ENCODE peak calls at places on chromosomes 3 and 15, in ten cellular contexts. R, K, V, H, W, Y, O, L, T and X are unnamed samples. For H3K9me3, the result is how much of the 10 kb centered on the place peaks cover.

GRCh38 chr15:65773386-65774111 is 18.5 kb downstream of the DENND4A start:
- DNase-seq in R (no peak), K (no peak), V (no peak), H (no peak), W (no peak), Y (no peak), O (no peak), L (no peak), T (no peak), X (no peak)

GRCh38 chr3:8966820-8967348 is 3.6 kb upstream of the RAD18 start:
- DNase-seq in R (no peak), K (no peak), V (no peak), H (no peak), W (no peak), Y (no peak), O (no peak), L (no peak), T (no peak), X (no peak)

GRCh38 chr15:67547836-67548531 is 5.5 kb downstream of the MAP2K5 start:
- DNase-seq in R (no peak), K (no peak), V (no peak), H (no peak), W (no peak), Y (no peak), O (no peak), L (no peak), T (peak), X (no peak)

GRCh38 chr15:42123546-42123945 is 29.2 kb upstream of the PLA2G4D start:
- DNase-seq in R (no peak), K (no peak), V (no peak), H (no peak), W (no peak), Y (no peak), O (peak), L (no peak), T (no peak), X (no peak)

GRCh38 chr3:100963041-100963440 is 30.2 kb downstream of the ABI3BP start:
- DNase-seq in R (no peak), K (no peak), V (no peak), H (no peak), W (no peak), Y (no peak), O (no peak), L (no peak), T (no peak), X (no peak)

GRCh38 chr15:100340721-100341661 is 784 bp downstream of the ADAMTS17 start:
- DNase-seq in R (peak), K (no peak), V (peak), H (no peak), W (no peak), Y (no peak), O (no peak), L (no peak), T (no peak), X (no peak)

GRCh38 chr3:170211668-170212067 is 10.6 kb upstream of the PRKCI start:
- DNase-seq in R (no peak), K (no peak), V (no peak), H (no peak), W (no peak), Y (no peak), O (no peak), L (no peak), T (no peak), X (no peak)

GRCh38 chr3:128591728-128592426 is 58.7 kb downstream of the RPN1 start:
- DNase-seq in R (no peak), K (no peak), V (no peak), H (no peak), W (no peak), Y (no peak), O (no peak), L (no peak), T (no peak), X (no peak)

GRCh38 chr15:63039811-63040210 is 2.7 kb upstream of the TPM1 start:
- DNase-seq in R (no peak), K (no peak), V (no peak), H (no peak), W (peak), Y (no peak), O (no peak), L (no peak), T (no peak), X (no peak)

GRCh38 chr15:73927476-73928240 is 1.4 kb downstream of the LOXL1 start:
- DNase-seq in R (peak), K (no peak), V (peak), H (peak), W (peak), Y (peak), O (peak), L (peak), T (peak), X (no peak)

GRCh38 chr3:114307841-114308228 is 14.0 kb downstream of the TIGIT start:
- DNase-seq in R (no peak), K (no peak), V (no peak), H (no peak), W (no peak), Y (no peak), O (no peak), L (no peak), T (no peak), X (no peak)

GRCh38 chr3:136671921-136672320 is 80.3 kb downstream of the STAG1 start:
- DNase-seq in R (no peak), K (no peak), V (no peak), H (no peak), W (no peak), Y (no peak), O (no peak), L (no peak), T (peak), X (no peak)

GRCh38 chr3:42712716-42713372 is 10.2 kb upstream of the HHATL start:
- DNase-seq in R (no peak), K (no peak), V (no peak), H (no peak), W (no peak), Y (no peak), O (no peak), L (no peak), T (no peak), X (no peak)

GRCh38 chr3:14425574-14426304 is 23.3 kb downstream of the SLC6A6 start:
- DNase-seq in R (no peak), K (no peak), V (no peak), H (peak), W (peak), Y (no peak), O (peak), L (peak), T (no peak), X (no peak)

GRCh38 chr3:156477306-156477705 is 77.6 kb downstream of the SSR3 start:
- DNase-seq in R (no peak), K (no peak), V (peak), H (no peak), W (no peak), Y (no peak), O (no peak), L (no peak), T (no peak), X (no peak)

GRCh38 chr15:69958494-69959134 is 139.1 kb downstream of the TLE3 start:
- DNase-seq in R (no peak), K (no peak), V (no peak), H (no peak), W (no peak), Y (no peak), O (no peak), L (no peak), T (no peak), X (no peak)

GRCh38 chr15:69956417-69956816 is 141.3 kb downstream of the TLE3 start:
- DNase-seq in R (no peak), K (no peak), V (no peak), H (no peak), W (no peak), Y (no peak), O (no peak), L (no peak), T (no peak), X (no peak)

GRCh38 chr15:69955240-69955894 is 142.3 kb downstream of the TLE3 start:
- DNase-seq in R (no peak), K (no peak), V (no peak), H (no peak), W (no peak), Y (no peak), O (no peak), L (no peak), T (no peak), X (no peak)

GRCh38 chr15:69954726-69955125 is 143.0 kb downstream of the TLE3 start:
- DNase-seq in R (no peak), K (no peak), V (peak), H (no peak), W (no peak), Y (no peak), O (no peak), L (no peak), T (no peak), X (no peak)

DNA sequence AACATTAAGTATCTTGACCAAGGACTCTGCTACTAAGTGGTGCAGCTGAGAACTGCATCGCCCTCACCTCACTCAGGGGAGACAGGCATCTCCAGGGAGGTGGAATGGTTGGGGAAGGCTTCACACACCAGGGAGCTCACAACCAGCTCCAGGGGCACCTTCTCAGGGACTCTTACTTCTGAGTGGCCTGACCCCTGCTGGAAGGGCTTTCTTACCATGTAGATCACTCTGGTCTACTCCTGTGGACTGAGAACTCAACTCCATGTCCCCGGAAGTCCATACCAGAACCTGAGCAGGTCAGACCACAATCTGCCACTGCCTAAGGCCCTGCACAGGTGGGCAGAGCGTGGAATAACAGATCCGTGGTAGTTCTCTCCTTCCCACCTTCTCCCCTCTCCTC is 140.5 kb downstream of the TLE3 start:
- DNase-seq in R (no peak), K (no peak), V (no peak), H (no peak), W (no peak), Y (no peak), O (no peak), L (no peak), T (no peak), X (no peak)
- H3K27ac ChIP-seq in R (no peak), K (no peak), V (no peak), H (no peak), W (no peak), Y (no peak), O (no peak), L (no peak), T (no peak), X (no peak)

GRCh38 chr15:21262851-21263400 is 177.4 kb downstream of the POTEB3 start:
- DNase-seq in R (no peak), K (no peak), V (no peak), H (peak), W (no peak), Y (no peak), O (no peak), L (no peak), T (no peak), X (no peak)

GRCh38 chr15:21269121-21269520 is 171.2 kb downstream of the POTEB3 start:
- DNase-seq in R (no peak), K (no peak), V (no peak), H (peak), W (no peak), Y (no peak), O (no peak), L (peak), T (no peak), X (no peak)

GRCh38 chr15:21267686-21268395 is 172.5 kb downstream of the POTEB3 start:
- DNase-seq in R (no peak), K (no peak), V (no peak), H (peak), W (peak), Y (no peak), O (no peak), L (no peak), T (no peak), X (no peak)

GRCh38 chr15:21270474-21270873 is 169.8 kb downstream of the POTEB3 start:
- DNase-seq in R (no peak), K (no peak), V (no peak), H (peak), W (no peak), Y (no peak), O (no peak), L (peak), T (no peak), X (no peak)

GRCh38 chr15:21267231-21267630 is 173.1 kb downstream of the POTEB3 start:
- DNase-seq in R (no peak), K (no peak), V (no peak), H (peak), W (no peak), Y (no peak), O (no peak), L (no peak), T (no peak), X (no peak)
- H3K9me3 ChIP-seq in R (under half), K (under half), V (half or more), H (under half), W (under half), Y (under half), O (under half), L (under half), T (under half), X (under half)

GRCh38 chr3:196422976-196423781 is 9.0 kb downstream of the UBXN7 start:
- DNase-seq in R (peak), K (no peak), V (no peak), H (no peak), W (no peak), Y (peak), O (no peak), L (peak), T (no peak), X (no peak)
- H3K27ac ChIP-seq in R (peak), K (no peak), V (no peak), H (no peak), W (no peak), Y (peak), O (peak), L (no peak), T (no peak), X (no peak)

GRCh38 chr3:44729384-44729910 is at the start of gene ZNF501:
- DNase-seq in R (peak), K (peak), V (peak), H (peak), W (peak), Y (peak), O (peak), L (peak), T (peak), X (peak)
- H3K9me3 ChIP-seq in R (half or more), K (half or more), V (under half), H (under half), W (under half), Y (under half), O (half or more), L (half or more), T (under half), X (under half)

DNA sequence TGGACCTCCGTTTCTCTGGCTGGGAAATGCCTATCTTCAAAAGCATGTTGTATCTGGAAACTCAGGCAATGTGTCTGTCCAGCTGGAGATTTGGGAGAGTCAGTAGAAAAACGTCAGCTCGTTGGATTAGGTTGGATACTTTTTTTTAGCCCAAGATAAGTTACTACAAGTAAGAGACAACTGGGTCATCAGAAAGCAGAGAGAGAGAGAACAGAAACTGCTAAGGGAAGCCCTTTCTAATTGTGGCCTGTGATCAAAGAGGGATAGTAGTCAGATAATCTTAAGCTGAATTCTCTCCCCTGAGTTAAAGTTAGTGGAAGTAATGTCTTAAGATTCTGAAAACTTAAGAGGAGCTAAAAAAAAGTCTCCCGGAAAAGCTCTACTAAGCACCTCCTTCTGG is 78.9 kb upstream of the ZNF280D start:
- DNase-seq in R (no peak), K (no peak), V (peak), H (no peak), W (no peak), Y (no peak), O (no peak), L (no peak), T (no peak), X (no peak)
- H3K27ac ChIP-seq in R (peak), K (no peak), V (no peak), H (no peak), W (no peak), Y (no peak), O (no peak), L (no peak), T (no peak), X (peak)

DNA sequence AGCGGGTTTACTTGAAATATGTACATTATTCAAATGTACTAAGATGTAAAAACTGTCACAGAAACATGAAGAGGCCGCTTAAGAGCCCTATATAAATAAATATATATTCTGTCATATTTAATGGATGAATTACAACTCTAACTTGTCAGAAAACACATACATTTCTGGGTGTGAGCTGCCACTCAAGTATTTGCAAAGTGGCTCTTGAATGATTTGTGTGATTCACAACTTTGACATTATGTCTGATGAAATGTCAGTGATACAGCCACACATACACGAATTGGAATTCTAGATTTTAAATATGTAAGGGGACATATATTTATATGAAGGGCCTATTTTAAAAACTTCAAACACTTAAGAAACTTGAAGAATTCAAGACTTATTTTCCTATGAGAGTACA is 518.8 kb upstream of the SUCLG2 start:
- DNase-seq in R (no peak), K (no peak), V (no peak), H (no peak), W (peak), Y (no peak), O (no peak), L (no peak), T (no peak), X (no peak)
- H3K9me3 ChIP-seq in R (under half), K (under half), V (under half), H (under half), W (under half), Y (under half), O (under half), L (under half), T (under half), X (under half)

GRCh38 chr15:80856400-80856799 is 77.2 kb downstream of the CEMIP start:
- DNase-seq in R (no peak), K (no peak), V (peak), H (peak), W (no peak), Y (no peak), O (no peak), L (no peak), T (no peak), X (no peak)
- H3K27ac ChIP-seq in R (no peak), K (no peak), V (no peak), H (peak), W (no peak), Y (no peak), O (no peak), L (peak), T (no peak), X (no peak)

GRCh38 chr3:197238842-197239241 is 59.6 kb downstream of the DLG1 start:
- DNase-seq in R (no peak), K (no peak), V (no peak), H (no peak), W (no peak), Y (no peak), O (no peak), L (no peak), T (no peak), X (no peak)

GRCh38 chr3:197242784-197243432 is 55.5 kb downstream of the DLG1 start:
- DNase-seq in R (no peak), K (no peak), V (peak), H (no peak), W (peak), Y (no peak), O (no peak), L (no peak), T (no peak), X (no peak)

GRCh38 chr3:197241173-197241572 is 57.2 kb downstream of the DLG1 start:
- DNase-seq in R (no peak), K (no peak), V (no peak), H (no peak), W (no peak), Y (no peak), O (no peak), L (no peak), T (no peak), X (no peak)

GRCh38 chr3:197237897-197238296 is 60.5 kb downstream of the DLG1 start:
- DNase-seq in R (no peak), K (no peak), V (no peak), H (no peak), W (no peak), Y (no peak), O (no peak), L (no peak), T (no peak), X (no peak)

DNA sequence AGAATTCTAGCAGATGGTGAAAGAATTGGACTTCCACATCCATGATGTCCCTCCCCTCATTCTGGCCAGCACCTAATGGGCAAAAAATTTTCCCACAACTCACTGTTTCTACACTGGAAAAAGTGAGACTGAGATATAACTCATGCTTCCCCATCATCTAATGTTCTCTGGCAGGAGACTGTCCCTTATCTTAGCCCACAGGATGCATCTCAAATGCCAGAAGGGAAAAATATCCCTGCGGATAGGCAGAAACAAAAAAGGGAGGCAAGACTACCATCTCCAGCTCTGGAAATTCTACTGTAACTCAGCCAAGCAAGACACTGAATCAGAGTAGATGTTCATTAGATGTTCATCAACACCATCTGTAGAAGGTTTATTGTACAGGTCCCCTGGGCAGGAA is 58.6 kb downstream of the DLG1 start:
- DNase-seq in R (no peak), K (no peak), V (no peak), H (no peak), W (no peak), Y (no peak), O (no peak), L (no peak), T (no peak), X (no peak)
- H3K9me3 ChIP-seq in R (under half), K (half or more), V (under half), H (half or more), W (under half), Y (under half), O (under half), L (under half), T (under half), X (under half)

DNA sequence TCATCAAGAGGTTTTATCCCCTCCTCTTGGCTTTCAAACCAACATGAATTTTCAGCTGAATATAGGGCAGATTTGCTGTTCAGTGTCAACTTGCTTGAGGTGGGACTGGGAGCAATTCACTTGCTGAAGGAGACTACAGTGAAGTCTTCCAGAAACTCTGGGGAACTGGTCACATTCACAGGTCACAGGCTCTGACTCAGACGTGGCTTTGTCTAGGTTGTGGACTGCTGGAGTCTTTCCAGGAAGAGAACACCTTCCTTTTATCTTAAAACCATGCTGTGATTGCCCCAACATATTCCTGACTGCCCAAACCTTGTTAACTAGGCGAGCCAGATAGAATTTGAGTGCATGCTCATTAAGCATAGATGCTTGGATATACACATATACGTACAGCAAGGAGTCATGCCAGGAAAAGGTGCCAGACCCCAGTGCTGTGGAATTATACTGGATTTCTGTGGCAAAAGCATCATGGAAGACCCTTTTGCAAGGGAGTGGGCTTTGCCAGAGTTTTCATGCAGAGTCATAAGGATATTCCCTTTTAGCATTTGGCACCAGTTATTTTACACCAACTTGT is 399.1 kb upstream of the TBL1XR1 start:
- DNase-seq in R (no peak), K (no peak), V (no peak), H (peak), W (no peak), Y (no peak), O (no peak), L (no peak), T (no peak), X (no peak)
- H3K27ac ChIP-seq in R (no peak), K (no peak), V (no peak), H (peak), W (peak), Y (no peak), O (peak), L (no peak), T (peak), X (no peak)